ENCODE peak calls at places on chromosomes 13 and 19, in four cellular contexts. A, F, Y and X are unnamed samples.

GRCh38 chr13:32669030-32669646 is 82.9 kb downstream of the PDS5B start:
- DNase-seq in A (no peak), F (peak; percentile 6), Y (peak; percentile 81), X (peak; percentile 38)

GRCh38 chr13:21998279-21998678 is 327.4 kb downstream of the FGF9 start:
- DNase-seq in A (no peak), F (no peak), Y (no peak), X (no peak)

GRCh38 chr13:36352350-36352749 is 6.2 kb upstream of the SPART start:
- DNase-seq in A (no peak), F (no peak), Y (peak; percentile 25), X (no peak)

GRCh38 chr13:110923777-110924638 is 9.1 kb upstream of the ANKRD10 start:
- DNase-seq in A (no peak), F (no peak), Y (no peak), X (no peak)

GRCh38 chr13:20993661-20994440 is 67.5 kb downstream of the LATS2 start:
- DNase-seq in A (no peak), F (no peak), Y (no peak), X (peak; percentile 87)

GRCh38 chr19:12331211-12331941 is 2.1 kb downstream of the ZNF563 start:
- DNase-seq in A (peak; percentile 82), F (no peak), Y (no peak), X (no peak)

GRCh38 chr13:103371271-103371670 is 305.1 kb upstream of the SLC10A2 start:
- DNase-seq in A (no peak), F (no peak), Y (no peak), X (peak; percentile 56)

GRCh38 chr13:44756411-44756810 is 180.3 kb upstream of the TSC22D1 start:
- DNase-seq in A (no peak), F (no peak), Y (no peak), X (no peak)

GRCh38 chr13:59879281-59879680 is 284.4 kb downstream of the DIAPH3 start:
- DNase-seq in A (no peak), F (no peak), Y (no peak), X (no peak)

GRCh38 chr13:99326012-99326411 is 18.8 kb upstream of the GPR183 start:
- DNase-seq in A (no peak), F (no peak), Y (no peak), X (no peak)

GRCh38 chr13:106118996-106119395 is 416.5 kb downstream of the EFNB2 start:
- DNase-seq in A (no peak), F (no peak), Y (no peak), X (no peak)

GRCh38 chr13:52010890-52011689 is at the start of gene ATP7B:
- DNase-seq in A (peak; percentile 17), F (no peak), Y (peak; percentile 55), X (peak; percentile 17)

GRCh38 chr19:46115396-46116109 is 8.9 kb downstream of the IGFL3 start:
- DNase-seq in A (peak; percentile 49), F (no peak), Y (peak; percentile 65), X (peak; percentile 82)

GRCh38 chr13:97174638-97175037 is 47.5 kb upstream of the MBNL2 start:
- DNase-seq in A (no peak), F (no peak), Y (no peak), X (peak; percentile 64)

GRCh38 chr19:49338691-49339363 is 3.6 kb downstream of the CD37 start:
- DNase-seq in A (no peak), F (no peak), Y (peak; percentile 14), X (no peak)

GRCh38 chr13:21637296-21637695 is 33.3 kb upstream of the MICU2 start:
- DNase-seq in A (peak; percentile 14), F (no peak), Y (no peak), X (peak; percentile 97)

GRCh38 chr19:13689050-13689449 is 75.3 kb upstream of the MRI1 start:
- DNase-seq in A (no peak), F (no peak), Y (peak; percentile 20), X (peak; percentile 31)

GRCh38 chr19:8001995-8002849 is 3.2 kb downstream of the ELAVL1 start:
- DNase-seq in A (peak; percentile 63), F (peak; percentile 36), Y (peak; percentile 88), X (peak; percentile 84)

GRCh38 chr19:11541238-11541637 is 2.6 kb downstream of the CNN1 start:
- DNase-seq in A (no peak), F (no peak), Y (no peak), X (no peak)

GRCh38 chr13:35743165-35743564 is 266.7 kb upstream of the MAB21L1 start:
- DNase-seq in A (no peak), F (no peak), Y (no peak), X (no peak)

GRCh38 chr19:46442808-46443450 is 14.2 kb upstream of the PNMA8C start:
- DNase-seq in A (no peak), F (no peak), Y (peak; percentile 84), X (peak; percentile 63)

GRCh38 chr13:28035146-28035782 is 46.8 kb upstream of the URAD start:
- DNase-seq in A (no peak), F (no peak), Y (no peak), X (peak; percentile 6)

GRCh38 chr13:43792456-43792855 is 5.7 kb upstream of the ENOX1 start:
- DNase-seq in A (no peak), F (no peak), Y (peak; percentile 24), X (peak; percentile 41)

GRCh38 chr19:55305491-55305890 is 19.6 kb downstream of the TMEM150B start:
- DNase-seq in A (peak; percentile 56), F (no peak), Y (peak; percentile 41), X (peak; percentile 41)

GRCh38 chr19:53553865-53554791 is 16.2 kb downstream of the ZNF331 start:
- DNase-seq in A (peak; percentile 92), F (peak; percentile 61), Y (peak; percentile 90), X (no peak)

GRCh38 chr19:34287676-34288140 is 33.4 kb downstream of the GARRE1 start:
- DNase-seq in A (no peak), F (no peak), Y (no peak), X (no peak)

GRCh38 chr19:3975144-3975543 is 4.2 kb upstream of the DAPK3 start:
- DNase-seq in A (no peak), F (no peak), Y (no peak), X (no peak)

GRCh38 chr13:109136873-109137272 is 507.5 kb downstream of the MYO16 start:
- DNase-seq in A (no peak), F (no peak), Y (no peak), X (no peak)